ENCODE peak calls at places on chromosomes 1 and 21, in nine cellular contexts. N, G, L, Y, S, P, E, K and J are unnamed samples.

GRCh38 chr1:209755926-209756607 is at the start of gene TRAF3IP3:
- DNase-seq in L (no peak), P (no peak), N (no peak), G (peak), K (no peak), Y (no peak), E (peak), S (no peak), J (peak)

GRCh38 chr1:22773981-22774471 is 63.4 kb downstream of the EPHB2 start:
- DNase-seq in S (peak), G (no peak), K (no peak), P (peak), Y (no peak), E (peak), N (no peak), L (no peak), J (no peak)

GRCh38 chr1:106651028-106651752 is 405.3 kb upstream of the PRMT6 start:
- DNase-seq in K (no peak), G (no peak), Y (no peak), N (no peak), P (no peak), S (no peak), E (no peak), L (no peak), J (no peak)

GRCh38 chr1:193221641-193222040 is 35.2 kb upstream of the B3GALT2 start:
- DNase-seq in G (no peak), E (no peak), P (no peak), Y (no peak), S (peak), N (no peak), L (no peak), K (no peak), J (no peak)

GRCh38 chr1:81702903-81703302 is 97.8 kb upstream of the ADGRL2 start:
- DNase-seq in N (no peak), K (no peak), Y (no peak), S (peak), G (no peak), L (no peak), E (no peak), P (peak), J (no peak)

GRCh38 chr1:115877511-115877910 is 36.6 kb upstream of the NHLH2 start:
- DNase-seq in Y (no peak), S (no peak), K (no peak), L (peak), P (peak), E (no peak), G (no peak), N (peak), J (no peak)

GRCh38 chr1:52423771-52424170 is 19.4 kb downstream of the PRPF38A start:
- DNase-seq in S (no peak), Y (no peak), E (no peak), L (no peak), G (no peak), P (no peak), N (no peak), K (no peak), J (peak)

GRCh38 chr1:202376247-202376646 is 27.7 kb downstream of the PPP1R12B start:
- DNase-seq in S (no peak), K (no peak), E (no peak), P (peak), N (no peak), L (no peak), Y (no peak), G (no peak), J (no peak)

GRCh38 chr1:156233421-156234127 is 8.4 kb upstream of the BGLAP start:
- DNase-seq in E (no peak), G (no peak), Y (no peak), S (peak), P (peak), L (no peak), K (no peak), N (no peak), J (no peak)

GRCh38 chr1:202349263-202349928 is 897 bp downstream of the PPP1R12B start:
- DNase-seq in S (peak), E (no peak), G (peak), L (no peak), N (no peak), K (no peak), P (peak), Y (no peak), J (no peak)

GRCh38 chr1:226661965-226662364 is 77.1 kb downstream of the ITPKB start:
- DNase-seq in P (peak), K (no peak), S (no peak), Y (no peak), L (no peak), G (no peak), N (no peak), E (no peak), J (no peak)

GRCh38 chr1:80579055-80579454 is 1221.7 kb upstream of the ADGRL2 start:
- DNase-seq in N (no peak), E (no peak), G (no peak), K (no peak), P (no peak), S (no peak), L (no peak), Y (no peak), J (no peak)

GRCh38 chr1:218073062-218073461 is 212.0 kb upstream of the RRP15 start:
- DNase-seq in N (no peak), G (no peak), S (no peak), E (no peak), P (no peak), Y (no peak), K (no peak), L (no peak), J (no peak)

GRCh38 chr21:43207868-43208267 is 39.1 kb downstream of the CRYAA start:
- DNase-seq in G (no peak), N (no peak), L (no peak), S (no peak), E (peak), K (no peak), Y (peak), P (no peak), J (no peak)

GRCh38 chr1:226447932-226448670 is 40.2 kb upstream of the PARP1 start:
- DNase-seq in N (no peak), G (no peak), S (peak), K (no peak), E (no peak), L (no peak), Y (no peak), P (peak), J (no peak)

GRCh38 chr1:22625262-22625925 is 11.0 kb upstream of the C1QA start:
- DNase-seq in P (no peak), S (peak), G (no peak), Y (no peak), E (no peak), K (no peak), L (peak), N (peak), J (no peak)

GRCh38 chr1:52554756-52555155 is 1.9 kb upstream of the TUT4 start:
- DNase-seq in N (no peak), Y (no peak), S (peak), P (no peak), G (no peak), K (no peak), L (peak), E (no peak), J (no peak)

GRCh38 chr21:15051652-15052554 is 12.9 kb downstream of the NRIP1 start:
- DNase-seq in E (no peak), Y (no peak), K (no peak), S (peak), P (peak), N (no peak), L (no peak), G (peak), J (no peak)

GRCh38 chr1:39576016-39576657 is 453 bp downstream of the PABPC4 start:
- DNase-seq in Y (no peak), N (no peak), L (peak), K (no peak), P (no peak), G (peak), S (peak), E (peak), J (peak)

GRCh38 chr1:235417101-235417697 is 50.0 kb downstream of the TBCE start:
- DNase-seq in P (peak), S (peak), E (peak), G (peak), K (peak), L (peak), Y (peak), N (peak), J (peak)

DNA sequence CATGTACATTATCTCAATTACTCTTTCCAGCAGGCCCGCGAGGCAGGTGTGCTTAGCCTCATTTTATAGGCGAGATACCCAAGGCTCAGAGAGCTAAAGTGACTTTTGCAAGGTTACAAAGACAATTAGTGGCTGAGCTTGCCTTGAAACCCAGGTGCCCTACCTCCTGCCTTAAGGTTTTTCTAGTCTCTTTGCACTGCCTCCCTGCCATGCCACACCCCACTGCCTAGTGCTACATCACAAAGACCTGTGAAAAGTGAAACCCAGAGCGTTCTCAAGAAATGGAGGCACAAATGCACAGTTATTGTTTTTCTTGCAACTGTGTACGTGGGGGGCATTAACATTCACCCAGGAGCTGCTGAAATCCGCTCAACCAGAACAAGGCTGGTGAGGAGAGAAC is 9.9 kb upstream of the C8A start:
- DNase-seq in K (no peak), E (no peak), L (no peak), P (no peak), S (no peak), G (no peak), Y (no peak), N (no peak), J (no peak)
- TF ChIP-seq CTCF in K (no peak), E (no peak), L (no peak), P (no peak), S (no peak), G (no peak), Y (no peak), N (no peak), J (no peak)

GRCh38 chr1:17757426-17757825 is 2.3 kb downstream of the ACTL8 start:
- DNase-seq in N (no peak), G (no peak), E (no peak), Y (no peak), K (no peak), L (no peak), S (no peak), P (no peak), J (no peak)

GRCh38 chr1:17762313-17762712 is 7.2 kb downstream of the ACTL8 start:
- DNase-seq in N (no peak), E (no peak), Y (no peak), P (no peak), G (no peak), K (no peak), L (no peak), S (no peak), J (no peak)

GRCh38 chr1:17755120-17755519 is at the start of gene ACTL8:
- DNase-seq in N (no peak), L (no peak), G (no peak), P (no peak), K (no peak), E (no peak), S (no peak), Y (no peak), J (no peak)

GRCh38 chr1:17763995-17764394 is 8.9 kb downstream of the ACTL8 start:
- DNase-seq in G (no peak), P (peak), Y (no peak), L (no peak), E (no peak), S (no peak), N (no peak), K (no peak), J (no peak)

GRCh38 chr1:17759114-17759513 is 4.0 kb downstream of the ACTL8 start:
- DNase-seq in Y (no peak), E (no peak), P (no peak), G (no peak), K (no peak), L (no peak), N (no peak), S (no peak), J (no peak)
- TF ChIP-seq CTCF in Y (peak), E (no peak), P (peak), G (peak), K (no peak), L (peak), N (peak), S (no peak), J (no peak)

DNA sequence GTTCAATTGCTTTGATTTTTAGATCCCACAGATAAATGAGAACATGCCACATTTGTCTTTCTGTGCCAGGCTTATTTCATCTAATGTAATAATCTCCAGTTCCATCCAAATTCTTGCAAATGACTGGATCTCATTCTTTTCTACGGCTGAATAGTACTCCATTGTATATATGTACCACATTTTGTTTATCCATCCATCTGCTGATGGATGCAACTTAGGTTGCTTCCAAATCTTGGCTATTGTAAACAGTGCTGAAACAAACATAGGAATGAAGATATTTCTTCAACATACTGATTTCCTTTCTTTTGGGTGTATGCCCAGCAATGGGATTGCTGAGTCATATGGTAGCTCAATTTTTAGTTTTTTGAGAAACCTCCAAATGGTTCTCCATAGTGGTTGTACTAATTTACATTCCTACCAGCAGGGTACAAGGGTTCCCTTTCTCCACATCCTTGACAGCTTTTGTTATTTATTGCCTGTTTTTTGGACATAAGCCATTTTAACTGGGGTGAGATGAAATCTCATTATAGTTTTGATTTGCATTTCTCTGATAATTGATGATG is 344.4 kb downstream of the KCTD3 start:
- DNase-seq in L (no peak), S (peak), P (peak), Y (no peak), G (no peak), E (no peak), K (no peak), N (no peak), J (no peak)
- TF ChIP-seq CTCF in L (peak), S (no peak), P (peak), Y (no peak), G (no peak), E (no peak), K (no peak), N (peak), J (no peak)

GRCh38 chr1:185318431-185319151 is 1.5 kb upstream of the IVNS1ABP start:
- DNase-seq in K (no peak), Y (no peak), P (no peak), E (no peak), N (no peak), L (no peak), G (no peak), S (no peak), J (no peak)

GRCh38 chr1:185317886-185318310 is 855 bp upstream of the IVNS1ABP start:
- DNase-seq in S (peak), K (no peak), N (peak), G (peak), L (no peak), E (peak), Y (peak), P (no peak), J (no peak)

GRCh38 chr1:185315364-185316108 is 1.5 kb downstream of the IVNS1ABP start:
- DNase-seq in N (no peak), K (no peak), S (peak), E (no peak), G (no peak), Y (no peak), L (peak), P (no peak), J (no peak)

GRCh38 chr1:185316163-185317033 is 645 bp downstream of the IVNS1ABP start:
- DNase-seq in K (peak), N (peak), E (peak), L (peak), S (peak), P (peak), G (peak), Y (peak), J (peak)

GRCh38 chr1:185317034-185317885 is at the start of gene IVNS1ABP:
- DNase-seq in G (peak), L (peak), N (peak), K (peak), E (peak), P (peak), S (peak), Y (peak), J (peak)
- TF ChIP-seq CTCF in G (peak), L (peak), N (peak), K (no peak), E (no peak), P (no peak), S (no peak), Y (peak), J (no peak)

DNA sequence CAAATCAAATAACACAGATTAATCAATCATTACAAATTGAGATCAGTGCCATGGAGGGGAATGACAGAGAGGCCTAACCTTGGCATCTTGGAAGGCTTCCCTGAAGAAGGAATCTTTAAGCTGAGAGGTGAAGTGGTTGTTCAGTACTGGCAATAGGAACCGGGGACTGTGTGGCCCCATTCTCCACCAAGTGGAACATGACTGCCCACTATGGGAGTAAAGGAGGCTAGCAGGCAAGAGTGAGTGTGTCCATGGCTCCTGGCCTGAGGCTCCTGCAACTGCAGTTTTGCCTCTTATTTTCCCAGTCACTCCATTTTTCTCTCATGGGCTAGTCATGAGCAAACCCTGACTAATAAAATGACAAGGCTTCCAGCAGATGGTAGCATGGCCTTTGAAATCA is 112.2 kb upstream of the GJB5 start:
- DNase-seq in Y (no peak), E (no peak), K (no peak), P (no peak), G (no peak), N (peak), L (peak), S (no peak), J (no peak)
- TF ChIP-seq CTCF in Y (peak), E (no peak), K (no peak), P (no peak), G (no peak), N (peak), L (peak), S (no peak), J (no peak)